ENCODE peak calls at places on chromosomes 16 and 17, in eight cellular contexts. J is stimulated activated CD4-positive, alpha-beta T cell treated with anti-CD3 and anti-CD28 coated beads, Interleukin-2, amount 100 ng/mL, for 4 hours; V is upper lobe of right lung; H is A549; F is colonic mucosa; E is CD8-positive, alpha-beta memory T cell; C is stimulated activated effector memory CD8-positive, alpha-beta T cell treated with anti-CD3 and anti-CD28 coated beads, Interleukin-12 subunit alpha, Interleukin-12 subunit beta, amount 100 ng/mL, for 72 hours; M is GM13976. Z is an unnamed sample.

GRCh38 chr17:82544431-82545070 is 25.0 kb downstream of the FOXK2 start:
- DNase-seq in J (no peak), V (no peak), H (no peak), F (no peak), E (no peak), C (no peak), M (no peak), Z (no peak)

GRCh38 chr17:43140396-43141332 is 15.5 kb upstream of the BRCA1 start:
- DNase-seq in J (no peak), V (no peak), H (no peak), F (no peak), E (no peak), C (no peak), M (no peak), Z (no peak)

GRCh38 chr17:40339068-40339699 is 25.4 kb downstream of the GJD3 start:
- DNase-seq in J (no peak), V (no peak), H (no peak), F (no peak), E (no peak), C (no peak), M (no peak), Z (no peak)

GRCh38 chr16:19348578-19349315 is 63.2 kb downstream of the CLEC19A start:
- DNase-seq in J (no peak), V (no peak), H (no peak), F (no peak), E (no peak), C (no peak), M (no peak), Z (peak)

GRCh38 chr16:87470332-87470731 is 22.5 kb downstream of the ZCCHC14 start:
- DNase-seq in J (no peak), V (no peak), H (no peak), F (no peak), E (no peak), C (no peak), M (no peak), Z (no peak)

GRCh38 chr16:16021646-16021987 is 72.2 kb downstream of the ABCC1 start:
- DNase-seq in J (no peak), V (no peak), H (no peak), F (no peak), E (no peak), C (no peak), M (no peak), Z (no peak)

GRCh38 chr16:27924411-27925118 is 138.9 kb downstream of the GSG1L start:
- DNase-seq in J (no peak), V (no peak), H (no peak), F (no peak), E (no peak), C (no peak), M (no peak), Z (no peak)

GRCh38 chr16:6193718-6194117 is 1096.1 kb upstream of the EEF2KMT start:
- DNase-seq in J (no peak), V (no peak), H (no peak), F (peak), E (no peak), C (no peak), M (no peak), Z (no peak)

GRCh38 chr16:27819356-27819755 is 244.2 kb downstream of the GSG1L start:
- DNase-seq in J (no peak), V (peak), H (no peak), F (no peak), E (no peak), C (no peak), M (no peak), Z (no peak)

GRCh38 chr17:58327363-58328194 is 1.0 kb downstream of the TSPOAP1 start:
- DNase-seq in J (no peak), V (peak), H (no peak), F (no peak), E (no peak), C (peak), M (no peak), Z (no peak)

GRCh38 chr17:41645371-41646063 is 21.1 kb upstream of the KRT17 start:
- DNase-seq in J (no peak), V (no peak), H (peak), F (no peak), E (no peak), C (no peak), M (no peak), Z (no peak)

GRCh38 chr17:53896047-53896446 is 73.3 kb downstream of the KIF2B start:
- DNase-seq in J (no peak), V (no peak), H (no peak), F (no peak), E (no peak), C (no peak), M (no peak), Z (no peak)

GRCh38 chr16:56871172-56871593 is 6.2 kb downstream of the SLC12A3 start:
- DNase-seq in J (no peak), V (no peak), H (peak), F (peak), E (no peak), C (no peak), M (peak), Z (no peak)

Z was measured in NCI-H774.